ENCODE peak calls at places on chromosomes 1 and 21, in four cellular contexts. H, T, N and Q are unnamed samples.

GRCh38 chr1:109373051-109373593 is 24.6 kb downstream of the SORT1 start:
- DNase-seq in H (no peak), T (peak; percentile 45), N (peak; percentile 34), Q (no peak)

GRCh38 chr1:159079518-159079917 is 3.0 kb upstream of the AIM2 start:
- DNase-seq in N (no peak), T (peak; percentile 15), H (no peak), Q (no peak)

GRCh38 chr1:119184972-119185371 is 44.5 kb upstream of the WARS2 start:
- DNase-seq in N (no peak), H (no peak), T (no peak), Q (no peak)

GRCh38 chr1:209513226-209513625 is 70.3 kb upstream of the CAMK1G start:
- DNase-seq in T (peak; percentile 60), H (peak; percentile 49), N (peak; percentile 24), Q (no peak)

GRCh38 chr1:242530761-242531160 is 6.3 kb upstream of the PLD5 start:
- DNase-seq in H (no peak), N (no peak), T (no peak), Q (no peak)

GRCh38 chr1:203281033-203281432 is 24.3 kb upstream of the BTG2 start:
- DNase-seq in N (no peak), H (no peak), T (no peak), Q (no peak)

GRCh38 chr1:112772781-112773180 is 57.6 kb upstream of the PPM1J start:
- DNase-seq in T (no peak), N (no peak), H (no peak), Q (no peak)

GRCh38 chr1:169047074-169047473 is 59.4 kb upstream of the ATP1B1 start:
- DNase-seq in N (no peak), H (no peak), T (no peak), Q (no peak)

GRCh38 chr1:172380441-172381244 is 39.8 kb upstream of the C1orf105 start:
- DNase-seq in N (no peak), T (no peak), H (no peak), Q (no peak)

GRCh38 chr1:225963735-225964530 is 22.9 kb upstream of the LEFTY2 start:
- DNase-seq in T (no peak), H (no peak), N (no peak), Q (no peak)

GRCh38 chr1:36624466-36624865 is 141.8 kb upstream of the CSF3R start:
- DNase-seq in T (no peak), N (no peak), H (no peak), Q (no peak)

GRCh38 chr1:233654667-233655432 is 40.9 kb downstream of the KCNK1 start:
- DNase-seq in T (no peak), H (no peak), N (no peak), Q (no peak)

GRCh38 chr1:210076620-210077019 is 138.6 kb downstream of the SYT14 start:
- DNase-seq in T (no peak), N (no peak), H (no peak), Q (no peak)

GRCh38 chr21:32806810-32807386 is 35.3 kb upstream of the PAXBP1 start:
- DNase-seq in H (no peak), N (no peak), T (no peak), Q (no peak)

GRCh38 chr1:171081220-171081993 is 9.3 kb upstream of the FMO3 start:
- DNase-seq in T (no peak), N (no peak), H (peak; percentile 1), Q (no peak)

GRCh38 chr1:23667411-23667810 is 24.2 kb upstream of the RPL11 start:
- DNase-seq in N (no peak), T (no peak), H (no peak), Q (no peak)

GRCh38 chr1:23670709-23671108 is 20.9 kb upstream of the RPL11 start:
- DNase-seq in N (no peak), T (no peak), H (no peak), Q (no peak)

GRCh38 chr1:23673086-23673813 is 18.4 kb upstream of the RPL11 start:
- DNase-seq in H (no peak), T (peak; percentile 74), N (peak; percentile 60), Q (no peak)
- TF ChIP-seq NFIC in H (peak; percentile 30), T (peak; percentile 41), N (no peak), Q (no peak)

GRCh38 chr1:56670350-56670749 is 25.2 kb downstream of the PRKAA2 start:
- DNase-seq in N (no peak), T (no peak), H (no peak), Q (no peak)

GRCh38 chr1:56675763-56676162 is 30.6 kb downstream of the PRKAA2 start:
- DNase-seq in H (no peak), N (no peak), T (no peak), Q (no peak)

GRCh38 chr1:56671542-56671941 is 26.4 kb downstream of the PRKAA2 start:
- DNase-seq in T (no peak), N (no peak), H (no peak), Q (no peak)

GRCh38 chr1:56672579-56672978 is 27.5 kb downstream of the PRKAA2 start:
- DNase-seq in H (no peak), N (no peak), T (no peak), Q (no peak)

GRCh38 chr1:56671085-56671484 is 26.0 kb downstream of the PRKAA2 start:
- DNase-seq in T (no peak), H (no peak), N (no peak), Q (no peak)
- TF ChIP-seq NFIC in T (no peak), H (no peak), N (no peak), Q (no peak)

GRCh38 chr1:185293967-185294542 is 23.0 kb downstream of the IVNS1ABP start:
- DNase-seq in T (no peak), H (no peak), N (no peak), Q (no peak)

GRCh38 chr1:185291159-185291558 is 25.9 kb downstream of the IVNS1ABP start:
- DNase-seq in N (no peak), H (no peak), T (no peak), Q (no peak)

GRCh38 chr1:185289880-185290279 is 27.2 kb downstream of the IVNS1ABP start:
- DNase-seq in N (no peak), H (no peak), T (no peak), Q (no peak)

GRCh38 chr1:185291647-185292046 is 25.4 kb downstream of the IVNS1ABP start:
- DNase-seq in H (no peak), T (peak; percentile 32), N (no peak), Q (no peak)

DNA sequence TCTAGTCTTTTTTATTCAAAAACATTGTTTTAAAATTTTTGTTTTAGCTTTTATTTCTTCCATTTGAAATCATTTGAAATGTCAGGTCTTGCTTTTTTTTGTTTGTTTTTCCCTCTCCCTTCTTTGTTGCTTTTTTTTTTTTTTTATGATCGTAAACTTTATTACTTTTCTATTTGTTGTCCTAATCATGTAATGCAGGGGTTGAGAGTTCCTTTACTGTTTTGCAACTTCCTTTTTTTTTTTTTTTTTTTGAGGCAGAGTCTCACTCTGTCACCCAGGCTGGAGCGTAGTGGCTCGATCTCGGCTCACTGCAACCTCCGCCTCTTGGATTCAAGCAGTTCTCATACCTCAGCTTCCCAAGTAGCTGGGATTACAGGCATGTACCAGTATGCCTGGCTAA is 24.8 kb downstream of the IVNS1ABP start:
- DNase-seq in T (no peak), N (no peak), H (no peak), Q (no peak)
- TF ChIP-seq NFIC in T (no peak), N (no peak), H (no peak), Q (no peak)

GRCh38 chr1:208157769-208158168 is 86.4 kb downstream of the PLXNA2 start:
- DNase-seq in T (no peak), H (no peak), N (no peak), Q (no peak)

GRCh38 chr1:208159542-208160258 is 84.5 kb downstream of the PLXNA2 start:
- DNase-seq in T (peak; percentile 38), H (peak; percentile 74), N (no peak), Q (no peak)

GRCh38 chr1:208160259-208160819 is 83.8 kb downstream of the PLXNA2 start:
- DNase-seq in T (no peak), N (no peak), H (no peak), Q (no peak)

GRCh38 chr1:208161005-208161404 is 83.2 kb downstream of the PLXNA2 start:
- DNase-seq in N (no peak), T (no peak), H (no peak), Q (no peak)

DNA sequence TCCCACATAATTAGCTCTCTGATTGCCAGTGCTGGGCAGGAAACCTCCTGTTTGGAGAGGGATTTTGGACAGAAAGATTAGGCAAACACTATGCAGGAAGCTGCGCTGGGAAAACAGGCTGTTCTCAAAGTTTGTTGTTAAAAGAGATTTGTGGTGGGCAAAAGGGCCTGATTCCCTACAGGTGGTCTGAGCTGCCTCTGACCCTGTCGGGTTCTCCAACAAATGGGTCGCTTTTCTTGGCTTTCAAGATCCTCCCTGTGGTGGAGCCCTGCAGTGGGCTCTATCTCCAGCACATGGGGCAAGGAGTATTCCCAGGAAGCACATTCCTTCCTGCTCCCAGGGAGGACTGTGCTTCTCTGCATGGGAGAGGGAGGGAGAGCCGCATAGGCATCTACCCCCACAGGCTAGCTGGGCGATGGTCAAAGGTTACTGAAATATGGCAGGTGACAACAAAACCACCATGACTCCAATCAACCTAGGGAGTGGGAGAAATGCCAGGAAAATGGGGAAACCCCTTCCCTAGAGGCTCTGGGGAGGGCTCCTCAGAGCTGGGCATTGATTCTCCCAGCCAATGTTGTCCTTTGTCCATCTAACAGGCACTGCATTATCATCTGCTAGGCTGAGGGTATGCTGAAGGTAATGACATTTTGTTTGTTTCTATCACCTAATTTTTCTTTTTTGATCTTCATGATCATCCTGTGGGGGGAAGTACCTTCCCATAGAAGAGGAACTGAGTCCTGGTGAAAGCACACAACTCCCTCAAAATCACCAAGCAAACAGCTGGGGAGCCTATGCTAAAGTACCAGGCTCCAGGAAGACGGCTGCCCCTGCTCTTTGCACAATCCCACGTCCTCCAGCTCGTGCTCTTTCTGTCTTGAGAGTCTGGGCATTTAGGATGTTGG is 85.3 kb downstream of the PLXNA2 start:
- DNase-seq in H (no peak), N (peak; percentile 76), T (no peak), Q (no peak)
- TF ChIP-seq NFIC in H (no peak), N (no peak), T (no peak), Q (no peak)

DNA sequence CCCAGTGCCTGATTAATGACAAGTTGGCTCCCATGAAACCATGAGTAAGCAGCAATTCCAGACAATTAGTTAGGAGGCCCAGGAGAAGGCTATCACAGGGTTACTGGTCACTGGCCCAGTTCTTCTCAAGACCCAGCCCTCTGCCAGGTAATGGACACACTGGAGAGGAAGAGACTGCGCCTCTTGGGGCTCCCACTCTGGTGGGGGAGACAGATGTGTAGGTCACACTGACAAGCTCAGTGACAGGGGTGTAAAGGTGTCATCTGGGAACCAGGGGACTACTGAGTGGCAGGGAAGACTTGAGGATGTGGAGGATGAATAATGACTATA is 4.9 kb downstream of the HPCA start:
- DNase-seq in N (no peak), H (no peak), T (no peak), Q (no peak)
- TF ChIP-seq NFIC in N (no peak), H (no peak), T (no peak), Q (no peak)

GRCh38 chr1:181335631-181336030 is 147.7 kb upstream of the CACNA1E start:
- DNase-seq in N (no peak), T (no peak), H (no peak), Q (no peak)
- TF ChIP-seq NFIC in N (no peak), T (no peak), H (no peak), Q (no peak)

GRCh38 chr1:237287876-237288517 is 246.0 kb downstream of the RYR2 start:
- DNase-seq in H (no peak), N (no peak), T (no peak), Q (no peak)
- TF ChIP-seq NFIC in H (no peak), N (no peak), T (peak; percentile 85), Q (no peak)